ENCODE peak calls at places on chromosomes 7 and 10, in four cellular contexts. R is cardiac muscle cell, F is GM06990, P is adipocyte. N is an unnamed sample.

GRCh38 chr7:15315678-15316077 is 246.1 kb downstream of the AGMO start:
- DNase-seq in R (no peak), P (no peak), F (no peak), N (no peak)

GRCh38 chr10:108783897-108784296 is 1139.4 kb downstream of the XPNPEP1 start:
- DNase-seq in F (peak), R (no peak), P (peak), N (peak)

GRCh38 chr10:103739039-103739764 is 116.2 kb downstream of the SH3PXD2A start:
- DNase-seq in R (no peak), P (peak), F (no peak), N (no peak)

GRCh38 chr7:21367081-21367480 is 60.8 kb upstream of the SP4 start:
- DNase-seq in R (no peak), F (no peak), P (no peak), N (no peak)

GRCh38 chr7:151894131-151895007 is 17.5 kb upstream of the PRKAG2 start:
- DNase-seq in P (no peak), R (no peak), F (no peak), N (no peak)

GRCh38 chr7:137579913-137580640 is 236.5 kb upstream of the PTN start:
- DNase-seq in P (peak), R (no peak), F (no peak), N (no peak)

GRCh38 chr7:46900312-46901263 is 681.3 kb downstream of the TNS3 start:
- DNase-seq in F (no peak), R (peak), P (no peak), N (peak)

GRCh38 chr7:116212859-116213258 is 2.5 kb downstream of the TES start:
- DNase-seq in R (no peak), P (peak), F (no peak), N (no peak)

GRCh38 chr7:45451636-45452035 is 122.5 kb upstream of the ADCY1 start:
- DNase-seq in R (no peak), P (no peak), F (no peak), N (no peak)

GRCh38 chr10:15745748-15746147 is 26.0 kb upstream of the ITGA8 start:
- DNase-seq in R (no peak), P (peak), F (no peak), N (no peak)

GRCh38 chr10:125370578-125370977 is 210.2 kb upstream of the CTBP2 start:
- DNase-seq in P (no peak), R (peak), F (no peak), N (no peak)

GRCh38 chr7:45631569-45631968 is 57.4 kb downstream of the ADCY1 start:
- DNase-seq in P (no peak), F (no peak), R (no peak), N (no peak)

GRCh38 chr10:73211106-73211811 is 35.8 kb downstream of the DNAJC9 start:
- DNase-seq in R (no peak), P (no peak), F (no peak), N (no peak)

GRCh38 chr7:95871078-95871848 is 98.9 kb downstream of the DYNC1I1 start:
- DNase-seq in P (peak), R (peak), F (no peak), N (peak)

GRCh38 chr7:33940503-33940902 is 35.2 kb downstream of the BMPER start:
- DNase-seq in P (peak), R (no peak), F (no peak), N (no peak)

GRCh38 chr10:126913316-126913715 is 8.1 kb downstream of the DOCK1 start:
- DNase-seq in F (no peak), R (no peak), P (no peak), N (no peak)

GRCh38 chr10:76544789-76545188 is 1092.8 kb downstream of the KCNMA1 start:
- DNase-seq in F (no peak), R (no peak), P (peak), N (no peak)

GRCh38 chr7:157122800-157123495 is 15.8 kb upstream of the UBE3C start:
- DNase-seq in F (no peak), P (no peak), R (no peak), N (no peak)

GRCh38 chr10:24174014-24174413 is 34.9 kb upstream of the KIAA1217 start:
- DNase-seq in P (no peak), F (no peak), R (no peak), N (no peak)

GRCh38 chr10:69936091-69936490 is 116.6 kb upstream of the MACROH2A2 start:
- DNase-seq in P (peak), R (no peak), F (no peak), N (peak)

GRCh38 chr10:11197854-11198253 is 180.2 kb downstream of the CELF2 start:
- DNase-seq in F (no peak), P (no peak), R (no peak), N (no peak)

GRCh38 chr7:28755255-28755654 is 202.9 kb downstream of the TRIL start:
- DNase-seq in P (peak), F (no peak), R (no peak), N (no peak)

GRCh38 chr7:25622716-25623115 is 394.4 kb upstream of the NPVF start:
- DNase-seq in P (no peak), R (no peak), F (no peak), N (no peak)

GRCh38 chr7:40105879-40106473 is 28.4 kb downstream of the MPLKIP start:
- DNase-seq in F (no peak), P (no peak), R (no peak), N (no peak)

GRCh38 chr10:22263106-22263505 is 45.3 kb upstream of the EBLN1 start:
- DNase-seq in F (no peak), P (no peak), R (no peak), N (no peak)

GRCh38 chr7:1679326-1679965 is 9.4 kb downstream of the ELFN1 start:
- DNase-seq in P (no peak), R (no peak), F (no peak), N (no peak)

GRCh38 chr7:140033779-140034363 is 28.9 kb downstream of the PARP12 start:
- DNase-seq in F (no peak), R (no peak), P (no peak), N (no peak)

GRCh38 chr10:29836396-29836795 is 201.6 kb upstream of the SVIL start:
- DNase-seq in P (no peak), F (no peak), R (peak), N (no peak)

GRCh38 chr10:19719320-19719719 is 96.9 kb upstream of the PLXDC2 start:
- DNase-seq in F (no peak), P (peak), R (no peak), N (no peak)
- H3K4me3 ChIP-seq in F (no peak), P (peak), R (no peak), N (no peak)

DNA sequence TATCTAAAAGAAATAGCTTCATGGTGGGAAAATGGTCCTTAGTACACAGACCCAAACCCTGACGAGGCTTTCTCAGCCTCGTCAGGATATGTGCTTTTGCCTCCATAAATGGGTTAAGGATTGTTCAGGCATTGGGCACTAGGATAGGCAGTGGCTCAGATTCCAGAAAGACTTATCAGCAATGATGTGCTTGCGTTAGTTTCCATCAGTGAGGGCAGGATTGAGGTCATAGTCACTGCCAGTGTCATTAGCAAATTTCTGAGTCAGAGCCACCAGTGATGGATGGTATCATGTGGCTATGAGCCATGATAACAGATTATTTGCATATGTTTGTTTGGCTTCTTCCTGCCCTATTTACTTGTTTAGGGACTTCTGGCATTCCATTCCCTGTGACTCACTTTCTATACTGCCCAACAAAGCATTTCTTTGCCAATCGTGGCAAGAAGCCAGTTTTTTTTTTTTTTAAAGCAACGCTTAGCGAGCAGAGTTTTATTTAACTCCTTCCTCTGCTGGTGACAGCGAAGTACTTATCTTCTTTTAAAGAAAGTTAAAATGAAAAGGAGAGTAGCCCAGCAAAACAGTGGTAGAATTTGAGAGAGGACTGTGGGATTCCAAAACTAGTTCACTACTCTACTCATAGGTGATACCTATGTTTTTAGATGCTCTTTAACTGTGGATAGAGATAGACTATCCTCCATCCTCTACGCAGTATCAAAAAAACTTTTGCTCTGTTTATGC is 44.4 kb downstream of the MYPN start:
- DNase-seq in R (peak), P (peak), F (no peak), N (no peak)
- H3K4me3 ChIP-seq in R (no peak), P (peak), F (no peak), N (no peak)

GRCh38 chr7:130960208-130960988 is 226.4 kb upstream of the KLF14 start:
- DNase-seq in R (no peak), P (peak), F (peak), N (peak)

GRCh38 chr7:130959743-130960207 is 225.8 kb upstream of the KLF14 start:
- DNase-seq in R (no peak), F (no peak), P (peak), N (peak)

GRCh38 chr7:130963349-130963748 is 229.3 kb upstream of the KLF14 start:
- DNase-seq in P (no peak), R (no peak), F (no peak), N (no peak)

GRCh38 chr7:130962109-130962508 is 228.1 kb upstream of the KLF14 start:
- DNase-seq in F (no peak), R (no peak), P (no peak), N (no peak)

GRCh38 chr7:130961128-130961601 is 227.2 kb upstream of the KLF14 start:
- DNase-seq in F (peak), R (no peak), P (peak), N (peak)
- H3K4me3 ChIP-seq in F (peak), R (no peak), P (peak), N (peak)

GRCh38 chr10:121213436-121213835 is 362.3 kb downstream of the WDR11 start:
- DNase-seq in P (no peak), R (no peak), F (no peak), N (no peak)

GRCh38 chr10:121216295-121216694 is 365.1 kb downstream of the WDR11 start:
- DNase-seq in F (no peak), P (no peak), R (no peak), N (no peak)

GRCh38 chr10:121221991-121222390 is 370.8 kb downstream of the WDR11 start:
- DNase-seq in F (no peak), P (no peak), R (no peak), N (no peak)

GRCh38 chr10:121216721-121217181 is 365.6 kb downstream of the WDR11 start:
- DNase-seq in P (no peak), R (no peak), F (no peak), N (no peak)

DNA sequence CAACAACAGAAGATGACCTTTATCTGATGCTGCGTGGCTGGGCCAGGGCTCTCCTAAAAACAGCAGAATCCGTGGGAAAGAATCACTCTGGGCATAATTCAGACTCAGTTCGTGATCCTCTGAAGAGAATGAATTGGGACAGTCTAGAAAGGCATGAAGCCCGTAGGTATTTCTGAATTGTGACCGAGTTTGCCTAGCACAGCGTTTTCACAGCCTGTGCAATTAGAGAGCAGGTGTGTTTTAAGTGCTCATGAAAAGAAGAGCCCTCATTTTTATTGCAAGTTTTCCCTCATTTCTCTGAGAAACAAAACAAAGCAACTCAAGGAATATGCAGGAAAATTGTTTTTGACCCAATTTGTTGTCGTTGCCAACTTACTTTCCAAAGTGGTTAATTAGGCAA is 366.2 kb downstream of the WDR11 start:
- DNase-seq in F (no peak), P (no peak), R (no peak), N (no peak)
- H3K4me3 ChIP-seq in F (no peak), P (peak), R (no peak), N (no peak)

GRCh38 chr7:81725003-81725402 is 44.8 kb downstream of the HGF start:
- DNase-seq in P (peak), F (no peak), R (no peak), N (no peak)
- H3K4me3 ChIP-seq in P (peak), F (no peak), R (no peak), N (no peak)

GRCh38 chr7:100582650-100583049 is 3.3 kb downstream of the LRCH4 start:
- DNase-seq in F (no peak), P (no peak), R (no peak), N (no peak)

GRCh38 chr7:100580466-100581283 is 5.3 kb downstream of the LRCH4 start:
- DNase-seq in P (no peak), R (no peak), F (no peak), N (no peak)

GRCh38 chr7:100583132-100584045 is 2.5 kb downstream of the LRCH4 start:
- DNase-seq in R (peak), P (no peak), F (peak), N (peak)

GRCh38 chr7:100584046-100584676 is 1.8 kb downstream of the LRCH4 start:
- DNase-seq in R (no peak), F (no peak), P (peak), N (peak)

GRCh38 chr7:100582041-100582579 is 3.8 kb downstream of the LRCH4 start:
- DNase-seq in F (no peak), P (no peak), R (no peak), N (no peak)
- H3K4me3 ChIP-seq in F (no peak), P (no peak), R (no peak), N (no peak)

GRCh38 chr10:51074238-51075028 is at the start of gene PRKG1:
- DNase-seq in F (peak), R (peak), P (peak), N (no peak)

GRCh38 chr10:51075802-51076201 is 1.5 kb downstream of the PRKG1 start:
- DNase-seq in R (no peak), F (no peak), P (no peak), N (no peak)

GRCh38 chr10:51073035-51073434 is 1.3 kb upstream of the PRKG1 start:
- DNase-seq in R (no peak), P (no peak), F (no peak), N (no peak)

GRCh38 chr10:51076442-51076841 is 2.2 kb downstream of the PRKG1 start:
- DNase-seq in P (peak), F (no peak), R (no peak), N (no peak)

GRCh38 chr10:51073461-51074237 is 638 bp upstream of the PRKG1 start:
- DNase-seq in F (peak), R (peak), P (peak), N (no peak)
- H3K4me3 ChIP-seq in F (no peak), R (peak), P (peak), N (no peak)

N was measured in GM12865.